ENCODE peak calls at places on chromosomes 4 and X, in ten cellular contexts. H is mammary epithelial cell; U is keratinocyte; X is aorta; S is right cardiac atrium; A is CD4-positive, alpha-beta memory T cell; Q is upper lobe of right lung; G is cardiac muscle cell; B is left lung; W is SK-N-SH. R is an unnamed sample. For H3K4me1, the result is how much of the 10 kb centered on the place peaks cover.

GRCh38 chrX:43693602-43694406 is 37.7 kb downstream of the MAOA start:
- DNase-seq in G (no peak), W (no peak), X (no peak), U (no peak), S (no peak), Q (peak), H (no peak), B (no peak), A (no peak), R (no peak)

GRCh38 chr4:8547108-8547911 is 32.9 kb upstream of the GPR78 start:
- DNase-seq in S (no peak), B (no peak), G (peak), U (peak), Q (peak), H (peak), A (peak), W (peak), X (peak), R (no peak)

GRCh38 chrX:145843196-145843595 is 25.6 kb downstream of the SLITRK2 start:
- DNase-seq in U (no peak), A (no peak), G (no peak), B (no peak), X (no peak), H (no peak), W (no peak), S (no peak), Q (no peak), R (no peak)

GRCh38 chr4:8132947-8133705 is 25.5 kb downstream of the ABLIM2 start:
- DNase-seq in B (peak), U (no peak), S (peak), X (no peak), H (no peak), W (no peak), G (peak), Q (no peak), A (no peak), R (no peak)

GRCh38 chr4:6008766-6009385 is 9.4 kb downstream of the C4orf50 start:
- DNase-seq in A (no peak), B (no peak), X (no peak), Q (peak), S (no peak), W (no peak), U (no peak), H (no peak), G (no peak), R (no peak)

GRCh38 chr4:38154681-38155588 is 194.7 kb downstream of the PTTG2 start:
- DNase-seq in S (peak), G (no peak), B (peak), Q (peak), U (no peak), A (no peak), X (no peak), H (peak), W (no peak), R (peak)

GRCh38 chr4:161530710-161531109 is 633.1 kb downstream of the FSTL5 start:
- DNase-seq in X (no peak), S (no peak), B (no peak), W (no peak), G (no peak), Q (no peak), H (no peak), A (no peak), U (no peak), R (no peak)

GRCh38 chr4:39365931-39366771 is at the start of gene RFC1:
- DNase-seq in B (peak), U (peak), W (peak), X (peak), G (peak), S (peak), Q (peak), H (peak), A (peak), R (peak)

GRCh38 chr4:692771-693554 is 4.0 kb upstream of the SLC49A3 start:
- DNase-seq in S (peak), G (no peak), H (no peak), Q (no peak), A (no peak), U (no peak), X (no peak), W (no peak), B (no peak), R (no peak)

GRCh38 chr4:67393699-67394281 is 151.5 kb downstream of the CENPC start:
- DNase-seq in S (no peak), H (peak), W (peak), Q (no peak), X (no peak), B (no peak), U (no peak), G (peak), A (peak), R (no peak)

GRCh38 chrX:107440692-107441091 is 8.8 kb upstream of the FRMPD3 start:
- DNase-seq in G (no peak), Q (no peak), H (no peak), X (no peak), W (no peak), B (no peak), S (no peak), A (no peak), U (no peak), R (no peak)

GRCh38 chrX:10833299-10834169 is 213.1 kb upstream of the MID1 start:
- DNase-seq in U (no peak), H (peak), Q (peak), B (peak), X (peak), G (peak), A (no peak), W (no peak), S (peak), R (no peak)

GRCh38 chr4:8414377-8414776 is 26.1 kb downstream of the ACOX3 start:
- DNase-seq in S (no peak), H (peak), W (no peak), U (no peak), G (no peak), Q (no peak), X (no peak), B (no peak), A (peak), R (peak)

GRCh38 chr4:183601381-183601780 is 57.6 kb downstream of the RWDD4 start:
- DNase-seq in U (no peak), X (no peak), A (no peak), B (no peak), S (no peak), G (no peak), H (no peak), W (peak), Q (no peak), R (no peak)

GRCh38 chr4:3775011-3775410 is 8.8 kb downstream of the ADRA2C start:
- DNase-seq in X (no peak), A (no peak), B (peak), U (no peak), S (peak), H (no peak), Q (no peak), G (no peak), W (no peak), R (no peak)

GRCh38 chr4:1057403-1057745 is 45.9 kb downstream of the FGFRL1 start:
- DNase-seq in Q (peak), W (no peak), G (no peak), S (no peak), B (no peak), U (no peak), A (no peak), X (no peak), H (no peak), R (no peak)

GRCh38 chr4:152587127-152587526 is 51.2 kb upstream of the FBXW7 start:
- DNase-seq in A (no peak), B (no peak), W (no peak), H (no peak), Q (no peak), S (no peak), U (no peak), X (no peak), G (no peak), R (no peak)

GRCh38 chrX:14027031-14027430 is 2.7 kb downstream of the GEMIN8 start:
- DNase-seq in S (peak), X (no peak), G (peak), W (no peak), U (peak), H (peak), Q (no peak), A (peak), B (no peak), R (no peak)

GRCh38 chr4:15996773-15997172 is 33.8 kb upstream of the FGFBP2 start:
- DNase-seq in Q (no peak), H (no peak), S (no peak), X (no peak), U (no peak), A (no peak), W (no peak), G (no peak), B (no peak), R (no peak)

GRCh38 chr4:3830774-3831528 is 64.8 kb downstream of the ADRA2C start:
- DNase-seq in W (no peak), U (no peak), Q (no peak), H (no peak), G (no peak), X (no peak), S (peak), B (peak), A (no peak), R (no peak)

GRCh38 chr4:99462875-99463464 is 27.8 kb upstream of the ADH7 start:
- DNase-seq in Q (no peak), U (no peak), G (peak), H (peak), B (no peak), S (peak), W (peak), A (peak), X (no peak), R (peak)

GRCh38 chrX:34197946-34198345 is 65.8 kb upstream of the FAM47A start:
- DNase-seq in H (no peak), U (no peak), G (no peak), W (no peak), Q (no peak), S (no peak), X (no peak), A (no peak), B (no peak), R (no peak)

GRCh38 chr4:41844327-41844726 is 90.9 kb upstream of the TMEM33 start:
- DNase-seq in U (no peak), S (no peak), A (no peak), H (no peak), G (no peak), B (no peak), W (no peak), X (no peak), Q (no peak), R (no peak)

GRCh38 chrX:100649550-100650356 is 5.8 kb downstream of the SRPX2 start:
- DNase-seq in W (no peak), H (peak), Q (peak), S (peak), A (no peak), X (peak), G (peak), B (no peak), U (no peak), R (no peak)

GRCh38 chr4:38145741-38146140 is 185.5 kb downstream of the PTTG2 start:
- DNase-seq in W (no peak), H (no peak), U (no peak), B (no peak), A (no peak), Q (no peak), G (peak), X (no peak), S (no peak), R (no peak)

GRCh38 chr4:37726666-37727065 is 40.5 kb upstream of the RELL1 start:
- DNase-seq in U (no peak), Q (no peak), X (no peak), H (no peak), W (no peak), S (no peak), G (peak), B (no peak), A (no peak), R (no peak)

GRCh38 chr4:102533916-102534315 is 32.8 kb downstream of the NFKB1 start:
- DNase-seq in Q (no peak), X (no peak), H (no peak), B (no peak), A (no peak), U (no peak), W (no peak), G (no peak), S (no peak), R (no peak)

GRCh38 chr4:42488554-42488953 is 91.3 kb downstream of the SHISA3 start:
- DNase-seq in H (no peak), U (no peak), S (no peak), W (no peak), B (no peak), Q (no peak), X (no peak), A (no peak), G (no peak), R (no peak)

GRCh38 chr4:89248879-89249281 is 58.7 kb downstream of the GPRIN3 start:
- DNase-seq in U (no peak), Q (no peak), W (no peak), X (peak), A (no peak), G (no peak), S (no peak), B (no peak), H (peak), R (no peak)
- H3K27ac ChIP-seq in U (no peak), Q (no peak), W (no peak), X (no peak), A (no peak), G (no peak), S (no peak), B (no peak), H (no peak), R (no peak)

GRCh38 chrX:148588649-148589310 is 88.4 kb downstream of the AFF2 start:
- DNase-seq in A (no peak), U (no peak), W (no peak), S (no peak), B (no peak), H (peak), Q (no peak), G (no peak), X (no peak), R (no peak)

GRCh38 chrX:148593987-148594386 is 93.6 kb downstream of the AFF2 start:
- DNase-seq in G (peak), H (no peak), A (no peak), W (no peak), S (no peak), Q (no peak), X (no peak), B (no peak), U (no peak), R (no peak)

GRCh38 chrX:148593146-148593545 is 92.7 kb downstream of the AFF2 start:
- DNase-seq in G (no peak), X (no peak), B (no peak), U (no peak), A (no peak), S (no peak), W (no peak), Q (no peak), H (no peak), R (no peak)

GRCh38 chrX:148592595-148592994 is 92.2 kb downstream of the AFF2 start:
- DNase-seq in B (no peak), U (no peak), A (no peak), S (no peak), Q (no peak), H (no peak), G (no peak), W (no peak), X (no peak), R (no peak)
- H3K4me1 ChIP-seq in B (under half), U (under half), A (under half), S (under half), Q (under half), H (under half), G (under half), W (under half), X (under half), R (under half)

GRCh38 chr4:186726440-186727148 is 2.9 kb upstream of the FAT1 start:
- DNase-seq in W (peak), Q (peak), B (peak), S (peak), G (peak), U (no peak), H (peak), A (no peak), X (peak), R (no peak)
- H3K4me3 ChIP-seq in W (peak), Q (peak), B (peak), S (peak), G (peak), U (peak), H (peak), A (no peak), X (peak), R (no peak)

DNA sequence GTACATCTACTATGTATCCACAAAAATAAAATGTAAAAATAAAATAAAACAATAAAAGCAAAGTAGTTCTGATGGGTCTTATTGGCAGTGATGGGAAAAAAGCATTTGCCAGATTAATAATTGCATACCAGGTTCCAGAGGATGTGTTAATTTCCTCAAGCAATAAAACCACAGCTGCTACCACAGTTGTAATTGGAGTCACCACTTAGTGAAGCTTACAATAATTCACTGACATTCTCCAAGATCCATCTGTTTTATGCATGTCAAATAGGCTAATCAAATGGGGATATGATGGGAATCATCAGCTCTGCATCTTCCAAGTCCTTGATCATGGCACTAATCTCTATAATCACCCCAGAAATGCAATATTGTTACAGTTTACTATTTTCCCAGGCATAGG is 123.5 kb upstream of the EMCN start:
- DNase-seq in Q (no peak), G (no peak), H (no peak), S (no peak), B (no peak), A (no peak), X (no peak), W (no peak), U (no peak), R (no peak)
- H3K27ac ChIP-seq in Q (no peak), G (no peak), H (no peak), S (no peak), B (no peak), A (no peak), X (no peak), W (no peak), U (no peak), R (no peak)

DNA sequence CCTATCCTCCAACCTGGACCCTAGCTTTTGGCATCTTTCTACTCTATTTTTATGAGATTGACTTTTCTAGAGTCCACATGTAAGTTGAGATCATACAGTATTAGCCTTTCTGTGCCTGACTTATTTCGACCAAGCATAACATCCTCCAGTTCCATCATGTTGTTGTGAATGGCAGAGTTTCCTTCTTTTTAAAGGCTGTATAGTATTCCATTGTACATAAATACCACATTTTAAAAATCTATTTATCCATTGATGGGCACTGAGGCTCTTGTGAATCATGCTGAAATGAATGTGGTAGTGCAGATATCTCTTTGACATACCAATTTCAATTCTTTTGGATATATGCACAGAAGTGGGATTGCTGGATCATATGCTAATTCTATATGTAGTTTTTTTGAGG is 40.3 kb upstream of the STIM2 start:
- DNase-seq in H (no peak), B (no peak), S (no peak), U (no peak), G (no peak), X (no peak), W (no peak), Q (no peak), A (no peak), R (no peak)
- H3K4me1 ChIP-seq in H (under half), B (under half), S (under half), U (under half), G (under half), X (under half), W (under half), Q (under half), A (under half), R (under half)

GRCh38 chr4:159105761-159106243 is 2.9 kb downstream of the RAPGEF2 start:
- DNase-seq in H (peak), Q (no peak), U (no peak), X (no peak), A (no peak), G (peak), W (no peak), S (no peak), B (no peak), R (no peak)

GRCh38 chr4:159105063-159105414 is 2.2 kb downstream of the RAPGEF2 start:
- DNase-seq in X (no peak), Q (no peak), G (no peak), U (no peak), S (no peak), H (peak), W (no peak), A (no peak), B (no peak), R (no peak)

GRCh38 chr4:159107203-159107921 is 4.5 kb downstream of the RAPGEF2 start:
- DNase-seq in W (no peak), Q (no peak), X (no peak), H (peak), U (no peak), A (no peak), G (no peak), S (no peak), B (no peak), R (no peak)

GRCh38 chr4:159108124-159108523 is 5.2 kb downstream of the RAPGEF2 start:
- DNase-seq in G (no peak), B (no peak), S (no peak), X (no peak), U (no peak), H (no peak), Q (no peak), W (no peak), A (no peak), R (no peak)

GRCh38 chr4:159106636-159107035 is 3.8 kb downstream of the RAPGEF2 start:
- DNase-seq in G (no peak), X (no peak), S (no peak), B (no peak), H (no peak), U (no peak), A (no peak), Q (no peak), W (no peak), R (no peak)
- H3K4me3 ChIP-seq in G (peak), X (peak), S (peak), B (no peak), H (no peak), U (no peak), A (no peak), Q (peak), W (no peak), R (no peak)